ENCODE peak calls at places on chromosomes 5 and 9, in eight cellular contexts. F, O, B, X, L, P, M and K are unnamed samples.

GRCh38 chr9:13811876-13812275 is 502.1 kb downstream of the NFIB start:
- DNase-seq in F (no peak), O (no peak), B (no peak), X (no peak), L (no peak), P (no peak), M (no peak), K (no peak)

GRCh38 chr5:177527595-177527994 is 10.8 kb upstream of the DDX41 start:
- DNase-seq in F (no peak), O (no peak), B (no peak), X (no peak), L (no peak), P (no peak), M (no peak), K (no peak)

GRCh38 chr9:92759990-92760893 is 4.4 kb downstream of the BICD2 start:
- DNase-seq in F (no peak), O (no peak), B (no peak), X (peak; percentile 47), L (peak; percentile 85), P (no peak), M (no peak), K (no peak)

GRCh38 chr5:122050959-122051358 is 27.1 kb downstream of the LOX start:
- DNase-seq in F (no peak), O (no peak), B (no peak), X (no peak), L (no peak), P (no peak), M (no peak), K (no peak)

GRCh38 chr9:117340422-117340821 is 74.4 kb downstream of the ASTN2 start:
- DNase-seq in F (no peak), O (no peak), B (no peak), X (no peak), L (no peak), P (no peak), M (no peak), K (no peak)

GRCh38 chr5:126280820-126281219 is 142.4 kb upstream of the GRAMD2B start:
- DNase-seq in F (no peak), O (no peak), B (no peak), X (no peak), L (no peak), P (no peak), M (no peak), K (no peak)

GRCh38 chr5:153523831-153524230 is 33.4 kb downstream of the GRIA1 start:
- DNase-seq in F (peak; percentile 54), O (peak; percentile 59), B (no peak), X (no peak), L (no peak), P (no peak), M (peak; percentile 27), K (peak; percentile 60)

GRCh38 chr9:129740666-129741464 is 12.0 kb downstream of the PTGES start:
- DNase-seq in F (no peak), O (no peak), B (no peak), X (no peak), L (no peak), P (no peak), M (no peak), K (no peak)

GRCh38 chr5:154264549-154265196 is 74.1 kb downstream of the GALNT10 start:
- DNase-seq in F (no peak), O (no peak), B (no peak), X (no peak), L (no peak), P (no peak), M (no peak), K (no peak)

GRCh38 chr9:87531370-87532295 is 34.0 kb downstream of the DAPK1 start:
- DNase-seq in F (no peak), O (no peak), B (no peak), X (no peak), L (no peak), P (no peak), M (no peak), K (no peak)

GRCh38 chr9:95741631-95742030 is 133.9 kb upstream of the ERCC6L2 start:
- DNase-seq in F (no peak), O (no peak), B (no peak), X (no peak), L (no peak), P (no peak), M (no peak), K (no peak)

GRCh38 chr9:8408575-8409190 is 609.1 kb upstream of the DMAC1 start:
- DNase-seq in F (no peak), O (no peak), B (no peak), X (no peak), L (no peak), P (peak; percentile 48), M (no peak), K (no peak)
- H3K4me3 ChIP-seq in F (no peak overlapping the region), O (no peak overlapping the region), B (no peak overlapping the region), X (no peak overlapping the region), L (no peak overlapping the region), P (no peak overlapping the region), M (no peak overlapping the region), K (no peak overlapping the region)

DNA sequence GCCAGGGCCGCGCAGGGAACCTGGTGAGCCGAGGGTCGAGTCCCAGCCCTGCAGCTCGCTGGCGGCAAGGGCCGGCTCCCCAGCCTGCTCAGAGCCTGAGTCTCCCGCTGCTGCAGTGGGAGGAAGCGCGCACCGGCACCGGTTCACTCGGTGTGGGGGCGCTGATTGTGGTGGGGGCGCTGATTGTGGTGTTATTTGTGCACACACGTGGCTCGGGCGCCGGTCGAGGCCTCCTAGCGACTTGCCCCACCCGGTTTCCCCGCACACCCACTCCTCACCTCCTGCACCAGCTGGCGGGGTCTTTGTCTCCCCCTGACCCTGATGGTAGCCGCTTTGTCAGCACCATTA is 266.7 kb downstream of the NSG2 start:
- DNase-seq in F (no peak), O (no peak), B (no peak), X (no peak), L (no peak), P (no peak), M (no peak), K (no peak)
- H3K4me3 ChIP-seq in F (no peak overlapping the region), O (no peak overlapping the region), B (no peak overlapping the region), X (no peak overlapping the region), L (no peak overlapping the region), P (peak overlapping the region; percentile 64), M (no peak overlapping the region), K (peak overlapping the region; percentile 42)

DNA sequence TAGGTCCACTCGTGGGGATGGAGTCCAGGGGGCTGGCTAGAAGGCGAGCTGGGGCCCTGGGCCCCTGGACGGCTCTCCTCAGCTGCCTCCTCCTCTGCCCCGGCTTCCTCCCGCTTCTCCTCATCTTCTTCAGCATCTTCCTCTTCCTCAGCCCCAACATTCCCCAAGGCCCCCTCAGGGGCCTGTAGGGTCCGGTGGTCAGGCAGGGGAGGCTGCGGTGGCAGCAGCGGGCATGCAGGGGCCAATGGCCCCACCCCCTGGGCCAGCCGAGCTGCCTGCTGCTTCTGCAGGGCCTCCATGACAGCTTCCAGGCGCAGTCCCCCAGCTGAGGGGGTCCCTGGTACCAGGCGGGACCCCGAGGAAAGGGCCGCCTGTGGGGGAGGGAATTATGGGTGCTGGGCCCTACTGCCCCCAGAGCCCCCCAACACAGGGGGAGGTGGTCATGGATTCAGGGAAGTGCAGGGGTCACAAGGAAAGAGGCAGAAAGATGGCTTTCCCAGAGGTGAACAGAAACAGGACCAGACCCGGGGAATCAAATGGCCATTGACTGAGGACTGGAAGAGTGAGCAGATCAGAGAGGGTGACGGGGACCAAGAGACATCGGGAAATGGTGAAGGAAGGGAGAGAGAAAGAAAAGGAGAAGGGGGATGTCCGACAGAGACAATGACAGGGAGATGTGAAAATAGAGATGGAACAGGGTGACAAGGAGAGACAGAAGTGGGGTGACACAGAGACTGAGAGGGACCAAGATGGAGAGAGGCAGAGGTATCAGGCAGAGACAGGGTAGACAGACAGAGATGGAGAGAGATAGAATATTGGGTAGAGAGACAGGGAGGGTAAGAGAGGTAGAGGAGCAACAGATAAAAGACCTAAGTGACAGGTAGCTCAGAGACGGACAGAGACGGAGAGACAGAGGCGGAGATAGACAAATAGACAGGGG is 880 bp downstream of the ARID3C start:
- DNase-seq in F (no peak), O (no peak), B (no peak), X (no peak), L (no peak), P (no peak), M (no peak), K (no peak)
- H3K4me3 ChIP-seq in F (peak overlapping the region; percentile 46), O (peak overlapping the region; percentile 44), B (peak overlapping the region; percentile 51), X (no peak overlapping the region), L (no peak overlapping the region), P (peak overlapping the region; percentile 54), M (peak overlapping the region; percentile 1), K (peak overlapping the region; percentile 36)

DNA sequence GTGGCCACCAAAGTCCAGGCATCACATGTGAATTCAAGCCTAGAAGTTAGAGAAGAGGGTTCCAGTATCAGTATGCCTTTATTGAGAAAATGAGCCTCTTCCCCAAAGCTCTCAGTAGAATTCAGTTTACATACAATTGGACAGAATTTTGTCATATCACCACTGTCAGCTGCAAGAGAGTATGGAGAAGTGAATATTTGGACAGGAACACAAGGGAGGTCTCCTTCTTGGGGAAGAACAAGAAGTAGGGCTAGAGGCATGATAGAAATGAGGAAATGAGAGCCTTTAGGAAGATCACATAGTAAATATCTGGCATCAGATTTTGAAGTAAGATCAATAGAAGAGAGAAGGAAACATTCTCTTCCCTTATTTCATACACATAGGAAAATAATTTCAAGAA is 27.8 kb upstream of the VLDLR start:
- DNase-seq in F (no peak), O (no peak), B (no peak), X (no peak), L (no peak), P (no peak), M (no peak), K (no peak)
- H3K4me3 ChIP-seq in F (no peak overlapping the region), O (no peak overlapping the region), B (no peak overlapping the region), X (no peak overlapping the region), L (no peak overlapping the region), P (no peak overlapping the region), M (no peak overlapping the region), K (no peak overlapping the region)

GRCh38 chr5:119319401-119319800 is 36.4 kb upstream of the TNFAIP8 start:
- DNase-seq in F (no peak), O (no peak), B (no peak), X (no peak), L (no peak), P (no peak), M (no peak), K (no peak)
- H3K4me3 ChIP-seq in F (no peak overlapping the region), O (no peak overlapping the region), B (no peak overlapping the region), X (no peak overlapping the region), L (no peak overlapping the region), P (no peak overlapping the region), M (no peak overlapping the region), K (no peak overlapping the region)

GRCh38 chr5:36066540-36067210 is at the start of gene UGT3A2:
- DNase-seq in F (no peak), O (no peak), B (no peak), X (no peak), L (no peak), P (peak; percentile 95), M (no peak), K (no peak)
- H3K4me3 ChIP-seq in F (no peak within 1 kb of the TSS), O (no peak within 1 kb of the TSS), B (no peak within 1 kb of the TSS), X (no peak within 1 kb of the TSS), L (no peak within 1 kb of the TSS), P (peak within 1 kb of the TSS; percentile 63), M (no peak within 1 kb of the TSS), K (peak within 1 kb of the TSS; percentile 11)